ENCODE peak calls at places on chromosome 3, in four cellular contexts. O is HepG2, Y is K562, J is SK-N-SH. S is an unnamed sample.

GRCh38 chr3:114902691-114903101 is 244.4 kb downstream of the ZBTB20 start:
- DNase-seq in O (peak), Y (no peak), J (no peak), S (no peak)

GRCh38 chr3:159996018-159996417 is 7.4 kb downstream of the IL12A start:
- DNase-seq in O (no peak), Y (no peak), J (no peak), S (no peak)

GRCh38 chr3:70726966-70727365 is 414.5 kb upstream of the MDFIC2 start:
- DNase-seq in O (no peak), Y (no peak), J (no peak), S (no peak)

GRCh38 chr3:87191175-87191574 is 35.9 kb upstream of the CHMP2B start:
- DNase-seq in O (no peak), Y (no peak), J (no peak), S (no peak)

GRCh38 chr3:170419301-170420087 is 826 bp downstream of the CLDN11 start:
- DNase-seq in O (no peak), Y (no peak), J (peak), S (peak)

GRCh38 chr3:25536668-25537331 is 108.7 kb downstream of the RARB start:
- DNase-seq in O (no peak), Y (no peak), J (no peak), S (no peak)

GRCh38 chr3:117630885-117631284 is 921.3 kb downstream of the TUSC7 start:
- DNase-seq in O (no peak), Y (no peak), J (no peak), S (no peak)

GRCh38 chr3:63565220-63565619 is 87.3 kb upstream of the SNTN start:
- DNase-seq in O (no peak), Y (no peak), J (no peak), S (peak)

GRCh38 chr3:129432036-129432435 is 3.6 kb upstream of the EFCAB12 start:
- DNase-seq in O (no peak), Y (peak), J (no peak), S (no peak)

GRCh38 chr3:160471892-160472291 is 22.3 kb upstream of the TRIM59 start:
- DNase-seq in O (no peak), Y (no peak), J (no peak), S (no peak)

GRCh38 chr3:52004158-52004787 is 8.6 kb upstream of the RPL29 start:
- DNase-seq in O (peak), Y (peak), J (peak), S (peak)

GRCh38 chr3:36496734-36497133 is 116.4 kb downstream of the STAC start:
- DNase-seq in O (no peak), Y (no peak), J (no peak), S (no peak)

GRCh38 chr3:69558912-69559311 is 173.0 kb upstream of the FRMD4B start:
- DNase-seq in O (no peak), Y (no peak), J (no peak), S (no peak)

GRCh38 chr3:121855555-121855954 is 20.5 kb downstream of the EAF2 start:
- DNase-seq in O (peak), Y (peak), J (no peak), S (no peak)

GRCh38 chr3:117751691-117752090 is 1042.1 kb downstream of the TUSC7 start:
- DNase-seq in O (no peak), Y (no peak), J (no peak), S (no peak)

GRCh38 chr3:53482227-53482626 is 12.2 kb upstream of the CACNA1D start:
- DNase-seq in O (no peak), Y (no peak), J (no peak), S (no peak)

GRCh38 chr3:77707271-77707670 is 667.4 kb downstream of the ROBO2 start:
- DNase-seq in O (no peak), Y (no peak), J (no peak), S (no peak)

GRCh38 chr3:134351421-134351820 is 22.8 kb downstream of the AMOTL2 start:
- DNase-seq in O (no peak), Y (no peak), J (no peak), S (no peak)

GRCh38 chr3:186277268-186277909 is 84.6 kb downstream of the DGKG start:
- DNase-seq in O (peak), Y (peak), J (no peak), S (no peak)

GRCh38 chr3:196518999-196519737 is 4.0 kb upstream of the SMCO1 start:
- DNase-seq in O (peak), Y (peak), J (peak), S (peak)

GRCh38 chr3:13259831-13260230 is 160.3 kb downstream of the NUP210 start:
- DNase-seq in O (no peak), Y (no peak), J (no peak), S (no peak)

GRCh38 chr3:183298708-183299153 is 45.7 kb downstream of the B3GNT5 start:
- DNase-seq in O (no peak), Y (peak), J (no peak), S (peak)

GRCh38 chr3:189975376-189975990 is 145.2 kb downstream of the P3H2 start:
- DNase-seq in O (no peak), Y (no peak), J (no peak), S (no peak)

GRCh38 chr3:20837676-20838302 is 651.8 kb upstream of the SGO1 start:
- DNase-seq in O (no peak), Y (no peak), J (no peak), S (no peak)

GRCh38 chr3:14925729-14926591 is 21.4 kb upstream of the NR2C2 start:
- DNase-seq in O (peak), Y (peak), J (peak), S (no peak)

GRCh38 chr3:121592856-121593702 is at the start of gene FBXO40:
- DNase-seq in O (no peak), Y (peak), J (no peak), S (peak)

GRCh38 chr3:160553829-160554228 is 11.5 kb downstream of the KPNA4 start:
- DNase-seq in O (no peak), Y (no peak), J (no peak), S (no peak)

DNA sequence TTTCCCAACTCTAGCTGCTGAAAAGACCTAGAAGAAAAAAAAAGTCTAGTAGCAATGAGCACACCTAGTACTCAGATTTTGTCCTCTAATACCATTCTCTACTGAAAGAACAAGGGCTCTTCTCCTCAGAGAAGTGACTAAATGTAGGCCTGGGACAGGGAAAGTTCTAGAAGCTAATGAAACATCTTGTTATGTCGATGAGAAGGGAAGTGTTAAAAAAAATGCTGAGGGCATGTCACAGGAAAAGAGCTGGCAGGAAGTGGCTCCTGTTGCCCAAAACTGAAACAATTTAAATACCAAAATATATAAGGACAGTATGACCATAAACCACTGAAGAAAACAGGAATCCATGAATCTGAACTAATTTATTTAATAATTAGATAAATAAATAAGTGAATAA is 581.4 kb upstream of the TBL1XR1 start:
- DNase-seq in O (no peak), Y (no peak), J (no peak), S (no peak)
- TF ChIP-seq FOXJ3 in O (no peak), Y (no peak), J (no peak), S (no peak)

GRCh38 chr3:104989878-104990277 is 376.8 kb upstream of the ALCAM start:
- DNase-seq in O (no peak), Y (no peak), J (no peak), S (no peak)

GRCh38 chr3:104992618-104993017 is 374.1 kb upstream of the ALCAM start:
- DNase-seq in O (no peak), Y (no peak), J (peak), S (no peak)

GRCh38 chr3:104990758-104991157 is 376.0 kb upstream of the ALCAM start:
- DNase-seq in O (no peak), Y (no peak), J (no peak), S (no peak)

GRCh38 chr3:104987859-104988258 is 378.9 kb upstream of the ALCAM start:
- DNase-seq in O (no peak), Y (no peak), J (no peak), S (no peak)

DNA sequence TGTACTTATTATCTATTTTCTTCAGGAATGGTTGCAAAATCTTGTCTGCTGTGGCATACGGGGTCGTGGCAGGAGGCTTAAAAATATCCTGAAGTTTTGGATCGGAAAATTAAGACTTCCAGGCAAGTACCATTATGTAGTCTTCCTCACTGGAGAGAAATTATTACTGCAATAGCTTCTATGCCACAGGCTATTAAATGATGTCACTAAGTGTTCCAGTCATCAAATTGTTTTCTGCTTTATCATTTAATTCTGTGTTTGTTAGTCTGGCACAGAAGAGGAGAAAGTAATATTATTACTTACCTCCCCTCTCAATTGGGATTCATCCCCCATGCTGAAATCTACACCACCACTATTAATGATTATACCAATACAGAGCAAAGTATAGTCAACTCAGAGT is 378.2 kb upstream of the ALCAM start:
- DNase-seq in O (no peak), Y (no peak), J (no peak), S (no peak)
- TF ChIP-seq FOXJ3 in O (no peak), Y (no peak), J (no peak), S (no peak)

GRCh38 chr3:147397155-147397888 is 9.0 kb downstream of the ZIC4 start:
- DNase-seq in O (no peak), Y (no peak), J (no peak), S (peak)
- TF ChIP-seq FOXJ3 in O (no peak), Y (no peak), J (no peak), S (no peak)

GRCh38 chr3:42613462-42613861 is 13.0 kb downstream of the NKTR start:
- DNase-seq in O (no peak), Y (peak), J (peak), S (no peak)
- TF ChIP-seq FOXJ3 in O (no peak), Y (no peak), J (no peak), S (no peak)

GRCh38 chr3:16474304-16474703 is 39.2 kb downstream of the RFTN1 start:
- DNase-seq in O (no peak), Y (no peak), J (no peak), S (no peak)
- TF ChIP-seq FOXJ3 in O (no peak), Y (no peak), J (no peak), S (no peak)

S was measured in WTC11.